ENCODE peak calls at places on chromosomes 2 and 18, in four cellular contexts. One of them, this sample, is unnamed.

GRCh38 chr2:55090702-55091101 is 40.5 kb upstream of the RTN4 start:
- DNase-seq in H1: no peak
- DNase-seq in IMR-90: peak
- DNase-seq in mesendoderm: no peak
- DNase-seq in this sample: no peak

GRCh38 chr2:18792226-18792629 is 202.9 kb upstream of the NT5C1B start:
- DNase-seq in H1: no peak
- DNase-seq in IMR-90: no peak
- DNase-seq in mesendoderm: no peak
- DNase-seq in this sample: no peak

GRCh38 chr2:231714639-231715498 is 6.5 kb downstream of the PTMA start:
- DNase-seq in H1: peak
- DNase-seq in IMR-90: no peak
- DNase-seq in mesendoderm: peak
- DNase-seq in this sample: peak

GRCh38 chr2:148817210-148817708 is 57.8 kb upstream of the KIF5C start:
- DNase-seq in H1: no peak
- DNase-seq in IMR-90: no peak
- DNase-seq in mesendoderm: no peak
- DNase-seq in this sample: no peak

GRCh38 chr2:67772216-67773180 is 290.3 kb downstream of the C1D start:
- DNase-seq in H1: no peak
- DNase-seq in IMR-90: no peak
- DNase-seq in mesendoderm: no peak
- DNase-seq in this sample: no peak

GRCh38 chr2:128440666-128441340 is 122.1 kb upstream of the HS6ST1 start:
- DNase-seq in H1: no peak
- DNase-seq in IMR-90: no peak
- DNase-seq in mesendoderm: no peak
- DNase-seq in this sample: peak

GRCh38 chr2:235675678-235676535 is 182.1 kb downstream of the AGAP1 start:
- DNase-seq in H1: no peak
- DNase-seq in IMR-90: peak
- DNase-seq in mesendoderm: peak
- DNase-seq in this sample: no peak

GRCh38 chr2:143463717-143464116 is 334.5 kb downstream of the ARHGAP15 start:
- DNase-seq in H1: no peak
- DNase-seq in IMR-90: no peak
- DNase-seq in mesendoderm: no peak
- DNase-seq in this sample: no peak

GRCh38 chr18:61892683-61893303 is at the start of gene RNF152:
- DNase-seq in H1: no peak
- DNase-seq in IMR-90: peak
- DNase-seq in mesendoderm: peak
- DNase-seq in this sample: peak

GRCh38 chr18:79876497-79876896 is 75.0 kb downstream of the SLC66A2 start:
- DNase-seq in H1: no peak
- DNase-seq in IMR-90: no peak
- DNase-seq in mesendoderm: no peak
- DNase-seq in this sample: peak
- H3K56ac ChIP-seq in H1: no peak
- H3K56ac ChIP-seq in IMR-90: no peak
- H3K56ac ChIP-seq in mesendoderm: no peak
- H3K56ac ChIP-seq in this sample: no peak

GRCh38 chr2:168344706-168345105 is 97.3 kb upstream of the STK39 start:
- DNase-seq in H1: no peak
- DNase-seq in IMR-90: no peak
- DNase-seq in mesendoderm: no peak
- DNase-seq in this sample: no peak
- H2BK120ac ChIP-seq in H1: no peak
- H2BK120ac ChIP-seq in IMR-90: no peak
- H2BK120ac ChIP-seq in mesendoderm: no peak
- H2BK120ac ChIP-seq in this sample: no peak

DNA sequence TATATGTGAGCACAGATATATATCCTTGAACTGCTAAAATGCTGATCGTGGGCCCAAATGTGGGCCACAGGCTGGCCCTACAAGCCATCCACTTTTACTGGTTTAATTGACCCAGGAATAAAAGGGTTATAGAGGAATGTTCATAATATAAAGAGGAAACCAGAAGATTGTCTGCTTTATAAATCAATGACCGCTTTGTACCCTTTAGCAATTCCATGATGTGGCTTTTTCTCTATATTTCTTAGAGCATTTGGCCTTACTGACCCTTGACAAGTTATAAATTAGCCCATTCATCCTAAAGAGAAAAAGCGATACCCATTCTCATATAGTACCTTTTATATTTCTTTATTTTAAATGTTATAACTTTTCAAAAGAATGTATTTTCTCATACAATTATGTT is 87.1 kb upstream of the ITGA4 start:
- DNase-seq in H1: no peak
- DNase-seq in IMR-90: no peak
- DNase-seq in mesendoderm: no peak
- DNase-seq in this sample: no peak
- H3K56ac ChIP-seq in H1: no peak
- H3K56ac ChIP-seq in IMR-90: no peak
- H3K56ac ChIP-seq in mesendoderm: no peak
- H3K56ac ChIP-seq in this sample: no peak

GRCh38 chr2:9261231-9261883 is 54.7 kb downstream of the ASAP2 start:
- DNase-seq in H1: no peak
- DNase-seq in IMR-90: no peak
- DNase-seq in mesendoderm: peak
- DNase-seq in this sample: no peak

GRCh38 chr2:9258953-9259399 is 52.4 kb downstream of the ASAP2 start:
- DNase-seq in H1: no peak
- DNase-seq in IMR-90: no peak
- DNase-seq in mesendoderm: no peak
- DNase-seq in this sample: no peak

GRCh38 chr2:9258501-9258900 is 51.9 kb downstream of the ASAP2 start:
- DNase-seq in H1: no peak
- DNase-seq in IMR-90: no peak
- DNase-seq in mesendoderm: no peak
- DNase-seq in this sample: no peak

GRCh38 chr2:9262671-9263171 is 56.1 kb downstream of the ASAP2 start:
- DNase-seq in H1: no peak
- DNase-seq in IMR-90: peak
- DNase-seq in mesendoderm: peak
- DNase-seq in this sample: no peak

DNA sequence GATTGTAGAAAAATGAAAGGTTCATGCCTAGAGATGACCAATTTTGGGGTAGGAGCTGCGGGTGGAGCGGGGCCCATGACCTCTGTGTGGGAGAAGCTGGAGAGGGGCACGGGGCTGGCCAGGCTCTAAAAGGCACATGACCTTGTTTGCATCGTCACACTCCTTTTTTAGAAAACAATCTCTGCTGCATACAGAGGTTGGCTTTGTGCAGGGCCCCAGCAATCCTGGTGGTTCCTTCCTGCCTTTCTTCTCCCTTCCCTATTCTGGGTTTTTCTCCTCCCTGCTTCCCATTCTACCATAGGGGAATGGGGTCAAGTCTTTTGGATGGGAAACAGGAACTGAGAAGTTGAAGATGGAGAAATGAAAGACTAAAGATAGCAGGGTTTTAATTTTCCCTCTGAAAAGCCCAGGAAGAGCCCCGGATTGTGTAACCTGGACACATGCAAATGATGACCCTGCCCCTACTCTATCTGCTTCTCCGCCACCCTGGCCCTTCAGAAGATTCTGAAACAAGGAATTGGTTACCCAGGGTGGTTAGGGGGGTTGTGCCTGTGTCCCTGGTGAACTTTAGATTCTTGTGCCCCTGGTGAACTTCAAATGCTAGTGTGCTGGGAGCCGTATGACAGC is 53.9 kb downstream of the ASAP2 start:
- DNase-seq in H1: no peak
- DNase-seq in IMR-90: no peak
- DNase-seq in mesendoderm: no peak
- DNase-seq in this sample: no peak
- H2BK120ac ChIP-seq in H1: no peak
- H2BK120ac ChIP-seq in IMR-90: no peak
- H2BK120ac ChIP-seq in mesendoderm: no peak
- H2BK120ac ChIP-seq in this sample: no peak

GRCh38 chr2:169110919-169111318 is 41.6 kb downstream of the DHRS9 start:
- DNase-seq in H1: no peak
- DNase-seq in IMR-90: no peak
- DNase-seq in mesendoderm: no peak
- DNase-seq in this sample: peak

GRCh38 chr2:169107645-169108044 is 38.3 kb downstream of the DHRS9 start:
- DNase-seq in H1: no peak
- DNase-seq in IMR-90: no peak
- DNase-seq in mesendoderm: no peak
- DNase-seq in this sample: no peak

GRCh38 chr2:169106563-169107545 is 37.5 kb downstream of the DHRS9 start:
- DNase-seq in H1: no peak
- DNase-seq in IMR-90: no peak
- DNase-seq in mesendoderm: no peak
- DNase-seq in this sample: no peak

GRCh38 chr2:169108098-169108884 is 38.9 kb downstream of the DHRS9 start:
- DNase-seq in H1: no peak
- DNase-seq in IMR-90: no peak
- DNase-seq in mesendoderm: no peak
- DNase-seq in this sample: no peak

GRCh38 chr2:169109502-169110409 is 40.4 kb downstream of the DHRS9 start:
- DNase-seq in H1: peak
- DNase-seq in IMR-90: peak
- DNase-seq in mesendoderm: peak
- DNase-seq in this sample: peak
- H3K56ac ChIP-seq in H1: no peak
- H3K56ac ChIP-seq in IMR-90: no peak
- H3K56ac ChIP-seq in mesendoderm: peak
- H3K56ac ChIP-seq in this sample: no peak

DNA sequence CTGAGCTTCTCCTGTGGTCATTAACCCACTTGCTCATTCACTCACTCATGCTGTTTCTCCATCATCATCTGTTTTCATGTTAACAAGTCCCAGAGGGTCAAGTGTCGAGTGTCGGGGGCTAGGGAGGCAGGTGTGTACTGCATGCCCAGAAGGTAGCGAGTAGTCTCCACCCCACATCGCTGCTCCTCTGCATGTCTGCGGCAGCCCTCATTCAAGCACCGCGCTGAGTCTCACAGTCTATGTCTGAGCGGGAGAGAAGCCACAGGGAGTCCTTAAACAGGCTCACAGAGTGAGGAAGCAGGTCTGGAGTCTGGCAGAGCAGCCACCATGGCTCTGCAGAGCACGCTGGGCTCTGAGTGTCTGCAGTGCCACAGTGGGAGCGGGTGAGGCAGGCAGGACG is 121.3 kb upstream of the IL1R2 start:
- DNase-seq in H1: no peak
- DNase-seq in IMR-90: no peak
- DNase-seq in mesendoderm: peak
- DNase-seq in this sample: no peak
- H2BK120ac ChIP-seq in H1: no peak
- H2BK120ac ChIP-seq in IMR-90: no peak
- H2BK120ac ChIP-seq in mesendoderm: no peak
- H2BK120ac ChIP-seq in this sample: no peak

DNA sequence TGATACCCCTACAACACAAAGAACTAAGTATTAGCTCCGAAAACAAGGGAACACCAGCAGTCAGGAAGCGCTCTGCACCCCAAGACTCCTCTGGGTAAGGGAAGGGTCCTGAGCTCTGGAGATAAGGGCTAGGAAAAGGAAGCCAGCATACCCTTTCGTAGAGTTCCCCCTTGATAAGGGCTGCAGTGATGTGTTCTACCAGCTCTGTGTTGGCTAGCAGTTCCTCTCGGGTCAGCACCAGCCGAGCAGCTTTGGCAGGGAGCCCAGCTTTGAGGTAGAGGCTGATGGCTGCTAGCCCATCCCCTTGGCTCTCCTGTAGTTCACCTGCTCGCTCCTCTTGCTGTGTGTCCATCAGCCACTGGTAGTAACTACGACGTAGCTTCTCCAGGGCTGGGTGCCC is 18.9 kb downstream of the KRTCAP3 start:
- DNase-seq in H1: no peak
- DNase-seq in IMR-90: no peak
- DNase-seq in mesendoderm: no peak
- DNase-seq in this sample: no peak
- H3K56ac ChIP-seq in H1: no peak
- H3K56ac ChIP-seq in IMR-90: no peak
- H3K56ac ChIP-seq in mesendoderm: peak
- H3K56ac ChIP-seq in this sample: no peak

GRCh38 chr18:77132369-77133050 is at the start of gene MBP:
- DNase-seq in H1: no peak
- DNase-seq in IMR-90: no peak
- DNase-seq in mesendoderm: peak
- DNase-seq in this sample: peak
- H2BK120ac ChIP-seq in H1: no peak
- H2BK120ac ChIP-seq in IMR-90: no peak
- H2BK120ac ChIP-seq in mesendoderm: no peak
- H2BK120ac ChIP-seq in this sample: no peak

GRCh38 chr2:38390941-38391340 is 13.9 kb upstream of the ATL2 start:
- DNase-seq in H1: no peak
- DNase-seq in IMR-90: no peak
- DNase-seq in mesendoderm: no peak
- DNase-seq in this sample: no peak
- H3K56ac ChIP-seq in H1: no peak
- H3K56ac ChIP-seq in IMR-90: no peak
- H3K56ac ChIP-seq in mesendoderm: no peak
- H3K56ac ChIP-seq in this sample: no peak

This sample was measured in H9.